ENCODE peak calls at places on chromosomes 3 and 15, in six cellular contexts. N is pancreas, R is lower lobe of right lung, Z is GM20000, E is nephron progenitor cell, Y is fibroblast of mammary gland. L is an unnamed sample.

GRCh38 chr15:67253517-67254237 is 784 bp downstream of the AAGAB start:
- DNase-seq in N (no peak), R (no peak), Z (no peak), E (peak), Y (peak), L (no peak)

GRCh38 chr15:75123395-75123794 is 78.3 kb upstream of the C15orf39 start:
- DNase-seq in N (no peak), R (no peak), Z (no peak), E (no peak), Y (peak), L (no peak)

GRCh38 chr3:187172929-187173328 is 24.4 kb upstream of the RTP1 start:
- DNase-seq in N (no peak), R (no peak), Z (no peak), E (no peak), Y (no peak), L (no peak)

GRCh38 chr3:36653095-36653494 is 111.3 kb downstream of the DCLK3 start:
- DNase-seq in N (no peak), R (no peak), Z (no peak), E (no peak), Y (peak), L (no peak)

GRCh38 chr15:84928843-84929168 is 44.3 kb downstream of the SLC28A1 start:
- DNase-seq in N (no peak), R (no peak), Z (no peak), E (no peak), Y (peak), L (no peak)

GRCh38 chr3:41338276-41338675 is 139.0 kb downstream of the CTNNB1 start:
- DNase-seq in N (no peak), R (no peak), Z (no peak), E (no peak), Y (no peak), L (no peak)

GRCh38 chr3:105527538-105527937 is 160.8 kb downstream of the ALCAM start:
- DNase-seq in N (no peak), R (no peak), Z (no peak), E (no peak), Y (no peak), L (no peak)

GRCh38 chr3:159830523-159831151 is 158.0 kb upstream of the IL12A start:
- DNase-seq in N (no peak), R (no peak), Z (no peak), E (no peak), Y (peak), L (no peak)

GRCh38 chr15:63601727-63602185 is 4.6 kb downstream of the FBXL22 start:
- DNase-seq in N (peak), R (no peak), Z (peak), E (no peak), Y (no peak), L (no peak)

GRCh38 chr3:159163656-159164055 is 361.8 kb downstream of the MFSD1 start:
- DNase-seq in N (no peak), R (no peak), Z (no peak), E (no peak), Y (no peak), L (no peak)

GRCh38 chr3:100330651-100331050 is 3.9 kb upstream of the NIT2 start:
- DNase-seq in N (no peak), R (no peak), Z (no peak), E (no peak), Y (no peak), L (no peak)

GRCh38 chr15:47516576-47517371 is 200.5 kb upstream of the SEMA6D start:
- DNase-seq in N (no peak), R (no peak), Z (no peak), E (no peak), Y (peak), L (no peak)

GRCh38 chr3:51471775-51472652 is 27.8 kb downstream of the DCAF1 start:
- DNase-seq in N (no peak), R (no peak), Z (no peak), E (no peak), Y (no peak), L (no peak)

GRCh38 chr3:168220609-168221008 is 124.9 kb upstream of the GOLIM4 start:
- DNase-seq in N (no peak), R (no peak), Z (no peak), E (no peak), Y (no peak), L (no peak)

GRCh38 chr3:159877924-159878323 is 110.7 kb upstream of the IL12A start:
- DNase-seq in N (no peak), R (no peak), Z (no peak), E (no peak), Y (peak), L (no peak)

GRCh38 chr3:48248095-48248863 is 7.4 kb downstream of the ZNF589 start:
- DNase-seq in N (no peak), R (no peak), Z (no peak), E (no peak), Y (peak), L (no peak)

GRCh38 chr15:50354838-50355611 is at the start of gene GABPB1:
- DNase-seq in N (peak), R (peak), Z (peak), E (peak), Y (peak), L (peak)
- TF ChIP-seq CTCF in N (no peak), R (no peak), Z (no peak), E (no peak), Y (no peak), L (peak)

GRCh38 chr3:139520028-139520737 is 19.4 kb downstream of the RBP1 start:
- DNase-seq in N (no peak), R (no peak), Z (peak), E (no peak), Y (peak), L (no peak)
- TF ChIP-seq CTCF in N (peak), R (peak), Z (peak), E (peak), Y (peak), L (no peak)

GRCh38 chr3:126257984-126258383 is 77.6 kb upstream of the ALDH1L1 start:
- DNase-seq in N (no peak), R (no peak), Z (no peak), E (no peak), Y (no peak), L (no peak)

GRCh38 chr3:126261037-126261436 is 80.7 kb upstream of the ALDH1L1 start:
- DNase-seq in N (no peak), R (no peak), Z (no peak), E (no peak), Y (peak), L (peak)

GRCh38 chr3:126258670-126259069 is 78.3 kb upstream of the ALDH1L1 start:
- DNase-seq in N (no peak), R (no peak), Z (no peak), E (no peak), Y (peak), L (no peak)

GRCh38 chr3:126262227-126262626 is 81.8 kb upstream of the ALDH1L1 start:
- DNase-seq in N (no peak), R (no peak), Z (no peak), E (no peak), Y (no peak), L (no peak)

GRCh38 chr3:126259411-126260391 is 79.3 kb upstream of the ALDH1L1 start:
- DNase-seq in N (peak), R (peak), Z (no peak), E (peak), Y (peak), L (no peak)
- TF ChIP-seq CTCF in N (peak), R (peak), Z (peak), E (peak), Y (peak), L (peak)

DNA sequence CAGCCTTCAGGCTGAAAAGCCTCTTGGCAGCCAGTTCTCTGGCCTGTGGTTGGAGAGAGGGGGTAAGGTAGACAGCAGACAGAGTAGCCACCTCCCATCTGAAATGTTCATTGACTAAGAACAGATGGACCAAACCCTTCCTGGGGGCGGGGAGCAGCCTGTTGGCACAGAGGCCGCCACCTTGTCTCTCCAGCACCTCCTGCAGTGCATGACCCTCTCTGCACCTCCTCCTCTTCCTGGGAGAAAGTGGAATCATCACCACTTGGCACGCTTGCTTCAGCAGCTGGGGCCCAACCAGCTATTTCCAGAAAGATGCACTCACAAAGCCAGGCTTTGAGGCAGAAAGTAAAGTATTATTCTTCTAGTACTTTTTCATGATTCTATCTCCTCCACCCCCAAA is 313.4 kb upstream of the CHRM5 start:
- DNase-seq in N (no peak), R (no peak), Z (no peak), E (no peak), Y (peak), L (no peak)
- TF ChIP-seq CTCF in N (no peak), R (no peak), Z (no peak), E (no peak), Y (peak), L (no peak)

L was measured in tibial nerve.